ENCODE peak calls at places on chromosomes 7 and 10, in eight cellular contexts. H is EL; F is choroid plexus epithelial cell; L is cardiac muscle cell; V is T-cell; N is dorsolateral prefrontal cortex; R is activated naive CD8-positive, alpha-beta T cell treated with anti-CD3 and anti-CD28 coated beads for 36 hours; G is activated T-helper 1 cell treated with anti-CD3 and anti-CD28 coated beads, Interleukin-12 subunit alpha, Interleukin-12 subunit beta, Interleukin-2, Interleukin-4 antibody, amounts not matched to agents 30 ng/mL and 10 ng/mL and 1 ng/mL, durations not matched to agents 14 hours and 24 hours and 36 hours. C is an unnamed sample.
A peak's percentile ranks its signal among the peaks of the same experiment; 100 is the strongest.

GRCh38 chr7:140260338-140260737 is 83.6 kb upstream of the KDM7A start:
- DNase-seq in R (no peak), L (no peak), N (no peak), F (no peak), H (no peak), V (no peak), G (no peak), C (no peak)

GRCh38 chr7:14210075-14210474 is 220.6 kb upstream of the ETV1 start:
- DNase-seq in F (no peak), R (no peak), L (no peak), H (no peak), V (no peak), N (no peak), G (no peak), C (no peak)

GRCh38 chr7:85070967-85071628 is 115.8 kb downstream of the SEMA3D start:
- DNase-seq in G (no peak), N (no peak), V (no peak), H (peak; percentile 27), F (peak; percentile 52), L (no peak), R (no peak), C (no peak)

GRCh38 chr7:22561895-22562593 is 62.1 kb upstream of the STEAP1B start:
- DNase-seq in N (no peak), V (no peak), R (no peak), F (no peak), G (no peak), L (peak; percentile 35), H (peak; percentile 46), C (no peak)

GRCh38 chr7:146937836-146938235 is 821.2 kb downstream of the CNTNAP2 start:
- DNase-seq in V (no peak), F (no peak), H (no peak), N (no peak), G (no peak), L (no peak), R (no peak), C (no peak)

GRCh38 chr10:7302393-7303054 is 108.3 kb downstream of the SFMBT2 start:
- DNase-seq in R (no peak), G (no peak), H (no peak), F (no peak), V (no peak), L (no peak), N (no peak), C (no peak)

GRCh38 chr7:28077616-28078015 is 103.0 kb downstream of the JAZF1 start:
- DNase-seq in L (no peak), G (no peak), F (no peak), R (no peak), V (no peak), N (no peak), H (no peak), C (no peak)

GRCh38 chr7:455110-455928 is 64.3 kb downstream of the PDGFA start:
- DNase-seq in L (peak; percentile 77), F (no peak), N (no peak), V (no peak), G (no peak), R (no peak), H (peak; percentile 57), C (no peak)

GRCh38 chr7:44103941-44104879 is at the start of gene AEBP1:
- DNase-seq in N (no peak), L (peak; percentile 50), R (peak; percentile 53), F (peak; percentile 48), G (no peak), V (no peak), H (peak; percentile 59), C (no peak)

GRCh38 chr7:116607299-116607698 is 64.7 kb upstream of the MET start:
- DNase-seq in V (no peak), N (no peak), R (no peak), G (no peak), H (no peak), F (no peak), L (no peak), C (no peak)

GRCh38 chr10:103145860-103146466 is 47.1 kb downstream of the NT5C2 start:
- DNase-seq in H (peak; percentile 82), L (peak; percentile 96), N (no peak), G (no peak), R (peak; percentile 15), V (no peak), F (peak; percentile 95), C (no peak)

GRCh38 chr7:2417981-2418481 is 14.6 kb downstream of the CHST12 start:
- DNase-seq in F (peak; percentile 21), R (peak; percentile 69), H (peak; percentile 47), L (no peak), V (peak; percentile 78), N (no peak), G (peak; percentile 30), C (no peak)

GRCh38 chr7:833601-834258 is 1.5 kb downstream of the SUN1 start:
- DNase-seq in F (no peak), L (no peak), H (no peak), N (no peak), R (no peak), V (no peak), G (no peak), C (no peak)

GRCh38 chr10:109894516-109894915 is 28.8 kb downstream of the XPNPEP1 start:
- DNase-seq in R (no peak), G (no peak), N (peak; percentile 81), H (no peak), L (peak; percentile 96), F (peak; percentile 90), V (no peak), C (no peak)

GRCh38 chr7:31114593-31115343 is 62.7 kb downstream of the ADCYAP1R1 start:
- DNase-seq in R (no peak), G (no peak), H (peak; percentile 12), L (peak; percentile 64), V (no peak), N (no peak), F (peak; percentile 72), C (no peak)

GRCh38 chr10:32142646-32143045 is 86.4 kb upstream of the KIF5B start:
- DNase-seq in R (no peak), H (peak; percentile 8), V (no peak), F (no peak), N (no peak), L (no peak), G (no peak), C (no peak)

GRCh38 chr10:103934308-103934707 is 16.3 kb upstream of the STN1 start:
- DNase-seq in H (no peak), G (no peak), L (no peak), N (no peak), V (no peak), F (no peak), R (no peak), C (no peak)

GRCh38 chr7:148607151-148607661 is 16.6 kb downstream of the C7orf33 start:
- DNase-seq in F (no peak), V (no peak), G (no peak), H (no peak), N (no peak), R (no peak), L (no peak), C (peak; percentile 64)

GRCh38 chr10:70266701-70267100 is 17.1 kb downstream of the NPFFR1 start:
- DNase-seq in V (no peak), H (no peak), R (no peak), N (no peak), L (no peak), G (no peak), F (no peak), C (no peak)

GRCh38 chr7:36823353-36823752 is 99.1 kb upstream of the AOAH start:
- DNase-seq in R (no peak), F (no peak), G (no peak), H (no peak), N (no peak), L (no peak), V (no peak), C (no peak)

GRCh38 chr10:33566001-33566400 is 231.5 kb upstream of the NRP1 start:
- DNase-seq in V (no peak), R (no peak), F (no peak), L (peak; percentile 28), G (no peak), H (no peak), N (no peak), C (no peak)

GRCh38 chr10:42304341-42304740 is 334.0 kb downstream of the ZNF33B start:
- DNase-seq in H (peak; percentile 4), L (no peak), G (no peak), V (no peak), R (no peak), F (no peak), N (no peak), C (no peak)

GRCh38 chr7:129719980-129720732 is 108.6 kb downstream of the NRF1 start:
- DNase-seq in N (no peak), R (no peak), F (peak; percentile 37), V (no peak), G (no peak), H (no peak), L (peak; percentile 39), C (no peak)

GRCh38 chr7:155694846-155695245 is 50.4 kb downstream of the RBM33 start:
- DNase-seq in H (no peak), F (peak; percentile 54), V (no peak), R (no peak), G (no peak), N (no peak), L (peak; percentile 19), C (no peak)

GRCh38 chr10:132248455-132249231 is 59.1 kb downstream of the STK32C start:
- DNase-seq in H (peak; percentile 48), V (peak; percentile 69), F (no peak), N (no peak), L (peak; percentile 33), R (peak; percentile 64), G (peak; percentile 16), C (peak; percentile 5)

GRCh38 chr10:99540673-99541531 is 8.2 kb downstream of the NKX2-3 start:
- DNase-seq in H (no peak), V (no peak), F (no peak), L (no peak), N (no peak), R (no peak), G (no peak), C (no peak)

GRCh38 chr7:72925546-72926120 is 738 bp downstream of the POM121 start:
- DNase-seq in V (no peak), R (no peak), N (no peak), G (no peak), H (no peak), F (peak; percentile 47), L (peak; percentile 46), C (no peak)

GRCh38 chr10:28367865-28368541 is 65.1 kb upstream of the MPP7 start:
- DNase-seq in N (no peak), H (peak; percentile 20), R (peak; percentile 65), F (peak; percentile 4), G (peak; percentile 62), L (no peak), V (peak; percentile 56), C (no peak)

GRCh38 chr7:41149576-41149975 is 553.3 kb downstream of the INHBA start:
- DNase-seq in L (no peak), F (no peak), V (no peak), N (no peak), R (no peak), G (no peak), H (no peak), C (no peak)

C was measured in iPS DF 6.9.